ENCODE peak calls at places on chromosomes 1 and 21, in nine cellular contexts. Q, Z, M, G, I, A, R, U and P are unnamed samples. For H3K36me3, the result is how much of the 10 kb centered on the place peaks cover.

GRCh38 chr1:47508900-47509488 is 71.2 kb downstream of the FOXD2 start:
- DNase-seq in Q (no peak), Z (no peak), M (no peak), G (no peak), I (peak), A (no peak), R (peak), U (no peak), P (no peak)

GRCh38 chr1:75034376-75034775 is 99.8 kb upstream of the LHX8 start:
- DNase-seq in Q (no peak), Z (no peak), M (peak), G (no peak), I (no peak), A (no peak), R (no peak), U (no peak), P (no peak)

GRCh38 chr1:247332901-247333361 is 1.3 kb upstream of the ZNF496 start:
- DNase-seq in Q (peak), Z (peak), M (peak), G (peak), I (no peak), A (no peak), R (peak), U (no peak), P (no peak)

GRCh38 chr1:3743421-3743820 is 8.8 kb upstream of the CCDC27 start:
- DNase-seq in Q (no peak), Z (no peak), M (no peak), G (no peak), I (no peak), A (no peak), R (no peak), U (no peak), P (no peak)

GRCh38 chr1:100036718-100037664 is 67.2 kb downstream of the SLC35A3 start:
- DNase-seq in Q (peak), Z (no peak), M (no peak), G (no peak), I (peak), A (no peak), R (peak), U (no peak), P (no peak)

GRCh38 chr1:184242507-184242943 is 144.3 kb upstream of the C1orf21 start:
- DNase-seq in Q (no peak), Z (no peak), M (peak), G (no peak), I (no peak), A (no peak), R (peak), U (no peak), P (no peak)

GRCh38 chr1:59079434-59080135 is 217.3 kb upstream of the FGGY start:
- DNase-seq in Q (no peak), Z (no peak), M (no peak), G (no peak), I (no peak), A (no peak), R (no peak), U (no peak), P (no peak)

GRCh38 chr1:21903638-21904474 is 33.3 kb downstream of the HSPG2 start:
- DNase-seq in Q (no peak), Z (no peak), M (no peak), G (peak), I (no peak), A (no peak), R (no peak), U (no peak), P (no peak)

GRCh38 chr1:169892819-169893644 is 664 bp downstream of the SCYL3 start:
- DNase-seq in Q (no peak), Z (no peak), M (no peak), G (no peak), I (no peak), A (no peak), R (peak), U (peak), P (no peak)
- H3K36me3 ChIP-seq in Q (under half), Z (under half), M (under half), G (under half), I (under half), A (under half), R (under half), U (under half), P (under half)

GRCh38 chr1:27234054-27234882 is at the start of gene WDTC1:
- DNase-seq in Q (peak), Z (peak), M (peak), G (peak), I (peak), A (peak), R (peak), U (peak), P (peak)
- H3K27ac ChIP-seq in Q (peak), Z (peak), M (peak), G (peak), I (no peak), A (peak), R (peak), U (peak), P (peak)

DNA sequence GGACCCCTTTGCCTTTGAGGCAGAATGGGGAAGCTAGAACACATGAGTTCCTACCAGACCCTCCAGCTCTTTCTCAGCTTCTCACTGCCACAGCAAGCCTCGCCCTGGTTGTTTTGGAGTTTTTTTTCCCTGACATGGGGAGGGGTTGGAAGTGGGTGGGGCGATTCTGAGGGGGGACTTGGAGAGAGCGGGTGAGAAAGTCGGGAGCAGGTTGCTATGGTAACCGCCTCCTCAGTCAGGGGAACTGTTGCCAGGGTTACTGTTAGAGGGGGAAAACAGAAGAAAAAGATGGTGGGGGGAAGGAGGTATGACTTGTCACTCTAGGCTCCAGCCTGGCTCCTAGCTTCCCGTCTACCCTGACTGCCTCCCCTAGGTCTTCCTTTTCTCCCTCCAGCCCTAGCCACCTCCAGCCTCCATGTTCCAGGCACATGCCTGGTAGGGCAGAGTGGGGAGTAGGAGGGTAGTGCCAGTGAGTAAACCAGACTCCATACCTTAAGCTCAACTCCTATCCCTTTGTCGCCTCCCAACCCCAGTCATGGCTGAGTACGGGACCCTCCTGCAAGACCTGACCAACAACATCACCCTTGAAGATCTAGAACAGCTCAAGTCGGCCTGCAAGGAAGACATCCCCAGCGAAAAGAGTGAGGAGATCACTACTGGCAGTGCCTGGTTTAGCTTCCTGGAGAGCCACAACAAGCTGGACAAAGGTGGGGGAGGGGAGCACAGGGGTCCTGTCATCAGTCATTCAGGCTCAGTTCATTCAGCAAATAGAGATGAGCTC is 6.0 kb downstream of the PEA15 start:
- DNase-seq in Q (no peak), Z (no peak), M (peak), G (no peak), I (no peak), A (no peak), R (no peak), U (no peak), P (no peak)
- H3K36me3 ChIP-seq in Q (under half), Z (under half), M (half or more), G (under half), I (half or more), A (under half), R (under half), U (half or more), P (under half)

GRCh38 chr1:170586942-170587593 is 55.1 kb downstream of the GORAB start:
- DNase-seq in Q (no peak), Z (no peak), M (no peak), G (no peak), I (no peak), A (no peak), R (no peak), U (no peak), P (no peak)
- H3K27ac ChIP-seq in Q (no peak), Z (peak), M (no peak), G (peak), I (no peak), A (no peak), R (no peak), U (peak), P (peak)

DNA sequence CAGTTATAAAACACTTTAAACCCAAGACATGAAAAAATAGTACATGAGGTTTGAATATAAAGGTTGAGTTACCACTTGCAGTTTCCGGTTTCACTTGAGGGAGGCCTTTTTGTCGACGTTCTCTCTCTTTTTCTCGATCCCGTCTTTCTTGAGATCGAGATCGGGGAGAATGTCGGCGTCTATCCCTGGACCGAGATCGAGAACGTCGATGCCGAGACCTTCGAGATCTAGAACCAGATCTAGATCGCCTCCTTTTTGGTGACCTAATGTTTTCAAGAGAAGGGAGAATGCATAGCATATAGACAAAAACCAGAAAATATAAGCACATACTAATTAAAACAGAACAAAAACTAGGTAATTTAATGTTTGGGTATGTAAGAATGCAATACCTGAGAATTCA is 33.7 kb downstream of the SOD1 start:
- DNase-seq in Q (no peak), Z (no peak), M (no peak), G (no peak), I (no peak), A (no peak), R (no peak), U (no peak), P (no peak)
- H3K36me3 ChIP-seq in Q (under half), Z (under half), M (half or more), G (under half), I (half or more), A (under half), R (under half), U (half or more), P (under half)

GRCh38 chr1:202133989-202134388 is 10.5 kb downstream of the ARL8A start:
- DNase-seq in Q (no peak), Z (no peak), M (no peak), G (no peak), I (no peak), A (no peak), R (no peak), U (no peak), P (no peak)

GRCh38 chr1:202131956-202132821 is 9.5 kb downstream of the GPR37L1 start:
- DNase-seq in Q (peak), Z (no peak), M (peak), G (peak), I (no peak), A (no peak), R (no peak), U (peak), P (no peak)

GRCh38 chr1:202133016-202133415 is 10.3 kb downstream of the GPR37L1 start:
- DNase-seq in Q (peak), Z (peak), M (peak), G (peak), I (no peak), A (no peak), R (no peak), U (peak), P (no peak)

GRCh38 chr1:202134645-202135172 is 9.8 kb downstream of the ARL8A start:
- DNase-seq in Q (no peak), Z (no peak), M (no peak), G (no peak), I (no peak), A (no peak), R (no peak), U (no peak), P (no peak)

DNA sequence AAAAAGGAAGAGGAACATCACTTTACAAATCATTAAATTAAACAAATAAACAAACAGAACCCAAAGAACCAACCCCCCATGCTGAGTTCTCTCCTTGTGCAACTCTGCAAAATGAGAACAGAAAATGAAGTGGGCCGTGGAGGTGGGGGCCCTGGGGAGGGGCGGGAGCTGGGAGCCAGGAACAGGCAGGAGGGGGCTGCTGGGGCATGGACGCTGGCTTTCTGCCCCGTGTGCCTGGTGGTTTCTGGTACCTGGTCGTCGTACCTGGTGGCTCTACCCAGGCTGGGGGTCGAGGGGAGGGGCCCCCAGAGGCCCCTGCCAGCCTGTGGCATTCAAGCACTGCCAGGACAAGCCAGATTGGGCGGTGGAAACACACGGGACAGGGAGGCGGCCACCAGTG is 10.8 kb downstream of the GPR37L1 start:
- DNase-seq in Q (no peak), Z (no peak), M (no peak), G (no peak), I (no peak), A (no peak), R (no peak), U (no peak), P (no peak)
- H3K27ac ChIP-seq in Q (peak), Z (peak), M (peak), G (no peak), I (no peak), A (no peak), R (no peak), U (peak), P (peak)

DNA sequence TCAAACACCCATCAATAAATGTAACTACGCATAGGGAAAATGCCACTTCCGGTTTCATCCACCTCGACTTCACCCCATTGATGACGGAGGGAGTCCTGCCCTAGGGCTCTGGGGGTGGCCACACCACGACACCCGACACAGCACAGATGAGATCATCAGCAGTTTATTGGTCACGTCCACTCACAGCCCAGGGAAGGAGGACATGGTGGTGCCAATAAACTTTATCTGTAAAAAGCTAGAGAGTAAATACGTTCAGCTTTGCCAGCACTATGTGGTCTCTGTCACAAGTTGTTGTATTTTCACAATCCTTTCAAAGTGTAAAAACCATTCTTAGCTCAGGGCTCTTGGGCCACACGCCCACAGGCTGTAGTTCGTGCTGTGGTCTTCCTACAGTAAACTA is 16.3 kb downstream of the SETD4 start:
- DNase-seq in Q (no peak), Z (no peak), M (no peak), G (no peak), I (no peak), A (no peak), R (no peak), U (no peak), P (no peak)
- H3K36me3 ChIP-seq in Q (under half), Z (under half), M (half or more), G (under half), I (half or more), A (under half), R (under half), U (half or more), P (half or more)